ENCODE peak calls at places on chromosomes 13 and 19, in five cellular contexts. H is BE2C, V is cardiac fibroblast, Y is ovary, F is tibial artery. R is an unnamed sample.

GRCh38 chr13:91805605-91806004 is 407.2 kb downstream of the GPC5 start:
- DNase-seq in H (no peak), V (no peak), Y (no peak), F (no peak), R (no peak)

GRCh38 chr19:47613165-47614146 is 4.5 kb downstream of the BICRA start:
- DNase-seq in H (peak; percentile 44), V (peak; percentile 84), Y (peak; percentile 47), F (no peak), R (peak; percentile 65)

GRCh38 chr13:39876258-39876657 is 220.8 kb downstream of the COG6 start:
- DNase-seq in H (no peak), V (peak; percentile 79), Y (no peak), F (no peak), R (peak; percentile 85)

GRCh38 chr19:10418281-10419199 is 1.8 kb upstream of the PDE4A start:
- DNase-seq in H (peak; percentile 75), V (no peak), Y (no peak), F (no peak), R (no peak)

GRCh38 chr19:50791594-50792245 is 1.5 kb downstream of the ACP4 start:
- DNase-seq in H (no peak), V (no peak), Y (no peak), F (no peak), R (no peak)

GRCh38 chr13:57739089-57739488 is 107.5 kb downstream of the PCDH17 start:
- DNase-seq in H (no peak), V (no peak), Y (no peak), F (no peak), R (no peak)

GRCh38 chr13:60411983-60412382 is 15.0 kb downstream of the TDRD3 start:
- DNase-seq in H (no peak), V (peak; percentile 54), Y (no peak), F (no peak), R (no peak)

GRCh38 chr19:14556662-14557188 is 15.1 kb downstream of the NDUFB7 start:
- DNase-seq in H (peak; percentile 84), V (peak; percentile 87), Y (peak; percentile 69), F (peak; percentile 81), R (peak; percentile 80)

GRCh38 chr19:49491030-49491803 is 3.8 kb downstream of the RPL13A start:
- DNase-seq in H (peak; percentile 34), V (no peak), Y (no peak), F (no peak), R (no peak)

GRCh38 chr13:84917252-84917878 is 881.9 kb downstream of the SLITRK6 start:
- DNase-seq in H (no peak), V (peak; percentile 26), Y (no peak), F (no peak), R (peak; percentile 3)

GRCh38 chr19:12952488-12953455 is 4.3 kb downstream of the GADD45GIP1 start:
- DNase-seq in H (peak; percentile 75), V (peak; percentile 89), Y (no peak), F (no peak), R (peak; percentile 35)

GRCh38 chr19:5313307-5313706 is 27.3 kb downstream of the PTPRS start:
- DNase-seq in H (peak; percentile 79), V (no peak), Y (peak; percentile 31), F (no peak), R (no peak)

GRCh38 chr19:48928164-48929005 is 5.1 kb upstream of the DHDH start:
- DNase-seq in H (no peak), V (peak; percentile 82), Y (no peak), F (no peak), R (peak; percentile 39)

GRCh38 chr13:100146534-100146933 is 57.6 kb downstream of the PCCA start:
- DNase-seq in H (no peak), V (no peak), Y (no peak), F (no peak), R (no peak)

GRCh38 chr19:28500982-28501633 is 711.8 kb downstream of the UQCRFS1 start:
- DNase-seq in H (no peak), V (no peak), Y (no peak), F (no peak), R (no peak)

GRCh38 chr19:5150902-5151741 is 182.2 kb downstream of the KDM4B start:
- DNase-seq in H (peak; percentile 20), V (no peak), Y (peak; percentile 20), F (peak; percentile 65), R (no peak)

GRCh38 chr19:29724102-29724641 is 9.1 kb upstream of the C19orf12 start:
- DNase-seq in H (no peak), V (peak; percentile 16), Y (no peak), F (no peak), R (peak; percentile 4)

GRCh38 chr19:2246801-2247361 is 2.2 kb upstream of the AMH start:
- DNase-seq in H (no peak), V (peak; percentile 72), Y (no peak), F (no peak), R (no peak)

GRCh38 chr19:34399886-34400285 is 4.3 kb upstream of the PDCD2L start:
- DNase-seq in H (no peak), V (no peak), Y (no peak), F (no peak), R (no peak)

GRCh38 chr13:46101488-46102289 is 3.1 kb downstream of the CPB2 start:
- DNase-seq in H (no peak), V (no peak), Y (no peak), F (no peak), R (no peak)

GRCh38 chr19:42151735-42152134 is 19.5 kb upstream of the POU2F2 start:
- DNase-seq in H (no peak), V (no peak), Y (no peak), F (no peak), R (no peak)

GRCh38 chr19:21463449-21464105 is 41.8 kb upstream of the ZNF429 start:
- DNase-seq in H (peak; percentile 14), V (no peak), Y (peak; percentile 72), F (no peak), R (no peak)

GRCh38 chr13:28499579-28499978 is 4.7 kb upstream of the FLT1 start:
- DNase-seq in H (no peak), V (no peak), Y (no peak), F (no peak), R (peak; percentile 59)

GRCh38 chr13:99265823-99266426 is 7.7 kb upstream of the GPR18 start:
- DNase-seq in H (peak; percentile 22), V (peak; percentile 68), Y (no peak), F (no peak), R (peak; percentile 67)

GRCh38 chr13:113064534-113065405 is 40.8 kb upstream of the F7 start:
- DNase-seq in H (no peak), V (peak; percentile 81), Y (no peak), F (no peak), R (peak; percentile 17)

DNA sequence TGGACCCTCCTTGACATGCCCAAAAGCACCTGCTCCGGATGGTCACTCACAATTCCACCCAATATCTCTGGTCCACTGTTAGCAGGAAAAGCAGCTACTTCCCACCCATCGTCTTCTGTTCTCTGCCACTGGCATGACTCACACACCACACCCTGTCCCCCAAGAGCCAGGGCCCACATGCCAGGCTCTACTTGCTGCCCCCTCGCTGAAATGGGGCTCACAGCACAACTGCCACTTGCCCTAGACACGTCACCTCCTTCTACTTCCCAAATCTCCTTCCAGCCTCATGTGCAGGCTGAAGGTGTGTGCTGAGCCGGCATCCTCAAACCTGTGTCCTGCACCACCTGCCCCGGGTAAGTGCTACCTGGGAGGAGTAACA is 65.0 kb downstream of the TBC1D4 start:
- DNase-seq in H (no peak), V (no peak), Y (no peak), F (no peak), R (no peak)
- TF ChIP-seq CTCF in H (no peak), V (no peak), Y (no peak), F (no peak), R (no peak)

GRCh38 chr13:97148894-97149293 is 73.2 kb upstream of the MBNL2 start:
- DNase-seq in H (no peak), V (peak; percentile 37), Y (no peak), F (no peak), R (no peak)
- H3K4me3 ChIP-seq in H (no peak overlapping the region), V (no peak overlapping the region), Y (no peak overlapping the region), F (no peak overlapping the region), R (no peak overlapping the region)

GRCh38 chr19:37989855-37990254 is 82.8 kb downstream of the SIPA1L3 start:
- DNase-seq in H (no peak), V (peak; percentile 8), Y (no peak), F (no peak), R (no peak)

GRCh38 chr19:37988758-37989635 is 82.0 kb downstream of the SIPA1L3 start:
- DNase-seq in H (no peak), V (no peak), Y (no peak), F (no peak), R (peak; percentile 54)

GRCh38 chr19:37990362-37990761 is 83.4 kb downstream of the SIPA1L3 start:
- DNase-seq in H (no peak), V (no peak), Y (no peak), F (no peak), R (no peak)

GRCh38 chr19:37986048-37986750 is 79.2 kb downstream of the SIPA1L3 start:
- DNase-seq in H (no peak), V (no peak), Y (no peak), F (no peak), R (no peak)

GRCh38 chr19:37987356-37988332 is 80.6 kb downstream of the SIPA1L3 start:
- DNase-seq in H (no peak), V (no peak), Y (no peak), F (no peak), R (no peak)
- TF ChIP-seq CTCF in H (no peak), V (peak; percentile 23), Y (no peak), F (no peak), R (peak; percentile 7)

GRCh38 chr19:1133471-1133929 is 29.7 kb downstream of the GPX4 start:
- DNase-seq in H (no peak), V (no peak), Y (no peak), F (no peak), R (peak; percentile 56)
- H3K4me3 ChIP-seq in H (no peak overlapping the region), V (no peak overlapping the region), Y (no peak overlapping the region), F (no peak overlapping the region), R (no peak overlapping the region)

GRCh38 chr19:6608950-6609349 is 18.0 kb upstream of the CD70 start:
- DNase-seq in H (no peak), V (no peak), Y (no peak), F (no peak), R (no peak)
- TF ChIP-seq CTCF in H (no peak), V (no peak), Y (no peak), F (no peak), R (no peak)

DNA sequence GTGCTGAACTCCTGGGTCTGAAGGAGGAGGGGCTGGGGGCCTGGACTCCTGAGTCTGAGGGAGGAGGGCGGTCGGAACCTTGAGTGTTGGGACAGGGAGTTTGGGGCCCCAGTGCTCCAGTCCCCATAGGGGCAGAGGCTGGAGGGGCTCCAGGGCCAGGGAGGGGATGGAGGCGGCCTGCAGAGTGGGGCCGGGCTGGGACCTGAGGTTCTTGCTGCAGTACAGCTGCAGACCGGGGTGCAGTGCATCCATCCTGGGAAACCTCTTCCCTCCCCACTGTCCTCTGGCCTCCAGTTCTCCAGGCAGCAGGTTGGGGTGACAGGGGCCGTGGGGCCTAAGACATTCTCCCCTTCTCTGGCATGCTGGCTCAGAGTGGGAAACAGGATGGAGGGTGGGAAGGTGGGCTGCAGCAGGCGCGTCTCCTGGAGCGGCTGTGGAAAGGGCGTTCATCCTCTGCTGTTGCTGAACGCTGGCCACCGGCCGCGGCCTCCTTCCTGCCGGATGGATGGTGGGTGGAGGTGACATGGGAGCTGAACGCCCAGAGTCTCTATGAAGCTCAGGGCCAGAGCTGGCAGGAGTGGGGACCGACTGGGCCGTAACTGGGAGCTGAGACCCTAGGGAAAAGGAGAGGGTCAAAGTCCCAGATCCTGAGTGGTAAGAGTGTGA is 1.6 kb downstream of the BRSK1 start:
- DNase-seq in H (no peak), V (peak; percentile 7), Y (no peak), F (no peak), R (no peak)
- H3K4me3 ChIP-seq in H (no peak overlapping the region), V (peak overlapping the region; percentile 35), Y (no peak overlapping the region), F (no peak overlapping the region), R (peak overlapping the region; percentile 45)

R was measured in fibroblast of villous mesenchyme.